ENCODE peak calls at places on chromosomes 3 and 15, in nine cellular contexts. J is left ventricle myocardium inferior; O is Peyer's patch; A is activated effector memory CD4-positive, alpha-beta T cell treated with anti-CD3 and anti-CD28 coated beads, Interleukin-2, amount 50 U/mL, for 16 hours; V is activated T-cell treated with anti-CD3 and anti-CD28 coated beads, Interleukin-2, amount 50 U/mL, for 72 hours; W is GM13976; K is effector CD4-positive, alpha-beta T cell; M is endothelial cell; L is iris pigment epithelial cell. Z is an unnamed sample.

GRCh38 chr15:92383528-92384326 is 10.0 kb upstream of the ST8SIA2 start:
- DNase-seq in J (no peak), O (no peak), A (peak; percentile 66), V (peak; percentile 37), W (peak; percentile 39), K (no peak), M (peak; percentile 58), L (no peak), Z (peak; percentile 52)

GRCh38 chr3:112486811-112487505 is 12.3 kb downstream of the BTLA start:
- DNase-seq in J (no peak), O (no peak), A (peak; percentile 63), V (no peak), W (no peak), K (no peak), M (no peak), L (peak; percentile 63), Z (no peak)

GRCh38 chr3:141447391-141447790 is 39.4 kb upstream of the RASA2 start:
- DNase-seq in J (no peak), O (no peak), A (no peak), V (no peak), W (no peak), K (no peak), M (no peak), L (no peak), Z (no peak)

GRCh38 chr3:198112031-198112430 is 152.0 kb downstream of the LMLN start:
- DNase-seq in J (no peak), O (no peak), A (no peak), V (no peak), W (no peak), K (no peak), M (no peak), L (no peak), Z (no peak)

GRCh38 chr3:101828289-101828688 is 21.0 kb upstream of the NFKBIZ start:
- DNase-seq in J (no peak), O (no peak), A (no peak), V (no peak), W (no peak), K (no peak), M (no peak), L (no peak), Z (no peak)

GRCh38 chr3:150376001-150376848 is 31.9 kb upstream of the TSC22D2 start:
- DNase-seq in J (no peak), O (no peak), A (no peak), V (no peak), W (no peak), K (no peak), M (no peak), L (peak; percentile 42), Z (no peak)

GRCh38 chr3:15859507-15860013 is 61.8 kb upstream of the ANKRD28 start:
- DNase-seq in J (peak; percentile 82), O (peak; percentile 82), A (peak; percentile 92), V (peak; percentile 82), W (peak; percentile 90), K (peak; percentile 72), M (peak; percentile 74), L (peak; percentile 75), Z (peak; percentile 84)

GRCh38 chr3:152466784-152467183 is 198.1 kb downstream of the MBNL1 start:
- DNase-seq in J (no peak), O (no peak), A (no peak), V (no peak), W (no peak), K (no peak), M (no peak), L (peak; percentile 92), Z (peak; percentile 33)

GRCh38 chr3:144332866-144333265 is 361.2 kb downstream of the DIPK2A start:
- DNase-seq in J (no peak), O (no peak), A (no peak), V (no peak), W (no peak), K (no peak), M (no peak), L (no peak), Z (no peak)

GRCh38 chr15:69092159-69092558 is 68.3 kb upstream of the GLCE start:
- DNase-seq in J (no peak), O (no peak), A (no peak), V (no peak), W (no peak), K (no peak), M (no peak), L (peak; percentile 85), Z (peak; percentile 85)

GRCh38 chr3:43582876-43583275 is 38.9 kb downstream of the ANO10 start:
- DNase-seq in J (no peak), O (no peak), A (no peak), V (no peak), W (no peak), K (no peak), M (no peak), L (no peak), Z (no peak)

GRCh38 chr3:184338538-184338945 is 1.1 kb downstream of the FAM131A start:
- DNase-seq in J (peak; percentile 85), O (no peak), A (peak; percentile 71), V (no peak), W (no peak), K (no peak), M (peak; percentile 82), L (peak; percentile 86), Z (no peak)

GRCh38 chr15:84813435-84813834 is 3.7 kb upstream of the ALPK3 start:
- DNase-seq in J (no peak), O (no peak), A (no peak), V (no peak), W (no peak), K (no peak), M (no peak), L (no peak), Z (no peak)

GRCh38 chr3:195760345-195760983 is 39.7 kb downstream of the MUC20 start:
- DNase-seq in J (peak; percentile 40), O (no peak), A (peak; percentile 27), V (no peak), W (no peak), K (no peak), M (no peak), L (no peak), Z (no peak)

GRCh38 chr3:26623409-26624208 is 1.0 kb downstream of the LRRC3B start:
- DNase-seq in J (no peak), O (no peak), A (no peak), V (no peak), W (peak; percentile 10), K (no peak), M (peak; percentile 9), L (no peak), Z (no peak)

GRCh38 chr3:151863611-151864010 is 9.8 kb upstream of the SUCNR1 start:
- DNase-seq in J (no peak), O (no peak), A (no peak), V (no peak), W (no peak), K (no peak), M (no peak), L (peak; percentile 68), Z (no peak)

GRCh38 chr15:82139823-82140268 is 94.0 kb upstream of the MEX3B start:
- DNase-seq in J (no peak), O (no peak), A (no peak), V (no peak), W (no peak), K (no peak), M (no peak), L (peak; percentile 65), Z (peak; percentile 62)

GRCh38 chr15:68991723-68992122 is 22.8 kb upstream of the NOX5 start:
- DNase-seq in J (no peak), O (no peak), A (no peak), V (no peak), W (no peak), K (no peak), M (no peak), L (peak; percentile 59), Z (no peak)

GRCh38 chr3:8319935-8320634 is 181.5 kb upstream of the LMCD1 start:
- DNase-seq in J (no peak), O (no peak), A (no peak), V (peak; percentile 10), W (no peak), K (no peak), M (no peak), L (peak; percentile 68), Z (peak; percentile 69)

GRCh38 chr3:170724599-170724998 is 138.7 kb upstream of the SLC7A14 start:
- DNase-seq in J (no peak), O (no peak), A (no peak), V (no peak), W (no peak), K (no peak), M (no peak), L (peak; percentile 91), Z (peak; percentile 82)

GRCh38 chr3:52780298-52780585 is 2.8 kb downstream of the ITIH1 start:
- DNase-seq in J (no peak), O (no peak), A (peak; percentile 42), V (no peak), W (no peak), K (no peak), M (no peak), L (no peak), Z (no peak)

GRCh38 chr3:34260266-34260990 is 462.0 kb downstream of the PDCD6IP start:
- DNase-seq in J (peak; percentile 29), O (peak; percentile 31), A (no peak), V (peak; percentile 43), W (peak; percentile 55), K (no peak), M (peak; percentile 58), L (peak; percentile 61), Z (no peak)

GRCh38 chr15:100559330-100559729 is 30.6 kb upstream of the CERS3 start:
- DNase-seq in J (no peak), O (no peak), A (no peak), V (no peak), W (no peak), K (no peak), M (no peak), L (peak; percentile 87), Z (no peak)

GRCh38 chr15:32991544-32992192 is 202.8 kb downstream of the FMN1 start:
- DNase-seq in J (no peak), O (no peak), A (no peak), V (no peak), W (no peak), K (no peak), M (no peak), L (no peak), Z (no peak)

GRCh38 chr3:126147147-126147931 is 33.0 kb downstream of the ALDH1L1 start:
- DNase-seq in J (no peak), O (peak; percentile 11), A (no peak), V (no peak), W (no peak), K (no peak), M (no peak), L (no peak), Z (no peak)

GRCh38 chr3:19420159-19420558 is 271.8 kb downstream of the KCNH8 start:
- DNase-seq in J (no peak), O (no peak), A (no peak), V (no peak), W (no peak), K (no peak), M (no peak), L (no peak), Z (no peak)

GRCh38 chr15:61401903-61402698 is 173.0 kb upstream of the RORA start:
- DNase-seq in J (no peak), O (no peak), A (no peak), V (no peak), W (no peak), K (no peak), M (no peak), L (no peak), Z (no peak)

GRCh38 chr3:124764746-124765145 is 34.5 kb downstream of the UMPS start:
- DNase-seq in J (no peak), O (no peak), A (no peak), V (no peak), W (no peak), K (no peak), M (no peak), L (no peak), Z (peak; percentile 63)

GRCh38 chr15:82111918-82112317 is 66.1 kb upstream of the MEX3B start:
- DNase-seq in J (no peak), O (no peak), A (peak; percentile 37), V (no peak), W (no peak), K (no peak), M (no peak), L (no peak), Z (peak; percentile 51)

GRCh38 chr3:30188713-30189112 is 417.7 kb upstream of the TGFBR2 start:
- DNase-seq in J (peak; percentile 19), O (no peak), A (no peak), V (no peak), W (no peak), K (no peak), M (no peak), L (peak; percentile 28), Z (peak; percentile 95)

GRCh38 chr3:32782417-32782816 is 35.4 kb upstream of the TRIM71 start:
- DNase-seq in J (no peak), O (no peak), A (no peak), V (no peak), W (no peak), K (no peak), M (no peak), L (no peak), Z (no peak)